ENCODE peak calls at places on chromosomes 11 and 22, in four cellular contexts. One of them, this sample, is unnamed.

GRCh38 chr22:35834080-35834479 is 116.4 kb downstream of the APOL5 start:
- DNase-seq in mesenteric fat pad: no peak
- DNase-seq in stimulated activated CD4-positive, alpha-beta T cell treated with anti-CD3 and anti-CD28 coated beads, TNF-alpha, amount 100 ng/mL, for 4 hours: no peak
- DNase-seq in NCI-H345: no peak
- DNase-seq in this sample: no peak

GRCh38 chr22:50577987-50578775 is at the start of gene CPT1B:
- DNase-seq in mesenteric fat pad: no peak
- DNase-seq in NCI-H345: no peak
- DNase-seq in stimulated activated CD4-positive, alpha-beta T cell treated with anti-CD3 and anti-CD28 coated beads, TNF-alpha, amount 100 ng/mL, for 4 hours: no peak
- DNase-seq in this sample: no peak

GRCh38 chr11:11628651-11629050 is 6.8 kb upstream of the GALNT18 start:
- DNase-seq in mesenteric fat pad: no peak
- DNase-seq in NCI-H345: no peak
- DNase-seq in stimulated activated CD4-positive, alpha-beta T cell treated with anti-CD3 and anti-CD28 coated beads, TNF-alpha, amount 100 ng/mL, for 4 hours: no peak
- DNase-seq in this sample: no peak

GRCh38 chr11:72607101-72607468 is 67.1 kb downstream of the PDE2A start:
- DNase-seq in NCI-H345: no peak
- DNase-seq in stimulated activated CD4-positive, alpha-beta T cell treated with anti-CD3 and anti-CD28 coated beads, TNF-alpha, amount 100 ng/mL, for 4 hours: no peak
- DNase-seq in mesenteric fat pad: no peak
- DNase-seq in this sample: no peak

GRCh38 chr11:69131644-69132300 is 24.0 kb upstream of the SMIM38 start:
- DNase-seq in mesenteric fat pad: peak; percentile 65
- DNase-seq in NCI-H345: peak; percentile 60
- DNase-seq in stimulated activated CD4-positive, alpha-beta T cell treated with anti-CD3 and anti-CD28 coated beads, TNF-alpha, amount 100 ng/mL, for 4 hours: no peak
- DNase-seq in this sample: peak; percentile 68

GRCh38 chr11:92702037-92702436 is 267.4 kb upstream of the MTNR1B start:
- DNase-seq in NCI-H345: no peak
- DNase-seq in stimulated activated CD4-positive, alpha-beta T cell treated with anti-CD3 and anti-CD28 coated beads, TNF-alpha, amount 100 ng/mL, for 4 hours: no peak
- DNase-seq in mesenteric fat pad: no peak
- DNase-seq in this sample: no peak

GRCh38 chr22:24444251-24444650 is 16.9 kb downstream of the ADORA2A start:
- DNase-seq in mesenteric fat pad: no peak
- DNase-seq in NCI-H345: no peak
- DNase-seq in stimulated activated CD4-positive, alpha-beta T cell treated with anti-CD3 and anti-CD28 coated beads, TNF-alpha, amount 100 ng/mL, for 4 hours: no peak
- DNase-seq in this sample: no peak

GRCh38 chr11:23897453-23898289 is 599.2 kb upstream of the LUZP2 start:
- DNase-seq in mesenteric fat pad: no peak
- DNase-seq in NCI-H345: no peak
- DNase-seq in stimulated activated CD4-positive, alpha-beta T cell treated with anti-CD3 and anti-CD28 coated beads, TNF-alpha, amount 100 ng/mL, for 4 hours: no peak
- DNase-seq in this sample: peak; percentile 1

GRCh38 chr11:61497876-61498275 is 10.7 kb upstream of the LRRC10B start:
- DNase-seq in mesenteric fat pad: no peak
- DNase-seq in NCI-H345: no peak
- DNase-seq in stimulated activated CD4-positive, alpha-beta T cell treated with anti-CD3 and anti-CD28 coated beads, TNF-alpha, amount 100 ng/mL, for 4 hours: no peak
- DNase-seq in this sample: no peak

GRCh38 chr22:50621491-50621880 is 6.5 kb downstream of the ARSA start:
- DNase-seq in stimulated activated CD4-positive, alpha-beta T cell treated with anti-CD3 and anti-CD28 coated beads, TNF-alpha, amount 100 ng/mL, for 4 hours: no peak
- DNase-seq in NCI-H345: no peak
- DNase-seq in mesenteric fat pad: no peak
- DNase-seq in this sample: no peak

GRCh38 chr11:56642339-56642738 is at the start of gene OR5AP2:
- DNase-seq in stimulated activated CD4-positive, alpha-beta T cell treated with anti-CD3 and anti-CD28 coated beads, TNF-alpha, amount 100 ng/mL, for 4 hours: no peak
- DNase-seq in mesenteric fat pad: no peak
- DNase-seq in NCI-H345: no peak
- DNase-seq in this sample: no peak

GRCh38 chr11:80748207-80748606 is 1307.4 kb upstream of the TENM4 start:
- DNase-seq in NCI-H345: no peak
- DNase-seq in mesenteric fat pad: no peak
- DNase-seq in stimulated activated CD4-positive, alpha-beta T cell treated with anti-CD3 and anti-CD28 coated beads, TNF-alpha, amount 100 ng/mL, for 4 hours: no peak
- DNase-seq in this sample: no peak

GRCh38 chr11:108368134-108368533 is 99.2 kb downstream of the C11orf65 start:
- DNase-seq in mesenteric fat pad: no peak
- DNase-seq in stimulated activated CD4-positive, alpha-beta T cell treated with anti-CD3 and anti-CD28 coated beads, TNF-alpha, amount 100 ng/mL, for 4 hours: no peak
- DNase-seq in NCI-H345: no peak
- DNase-seq in this sample: no peak

GRCh38 chr22:38212442-38212841 is 10.6 kb downstream of the MAFF start:
- DNase-seq in NCI-H345: no peak
- DNase-seq in mesenteric fat pad: no peak
- DNase-seq in stimulated activated CD4-positive, alpha-beta T cell treated with anti-CD3 and anti-CD28 coated beads, TNF-alpha, amount 100 ng/mL, for 4 hours: no peak
- DNase-seq in this sample: no peak

GRCh38 chr22:42856179-42856864 is 751 bp downstream of the ARFGAP3 start:
- DNase-seq in NCI-H345: no peak
- DNase-seq in mesenteric fat pad: no peak
- DNase-seq in stimulated activated CD4-positive, alpha-beta T cell treated with anti-CD3 and anti-CD28 coated beads, TNF-alpha, amount 100 ng/mL, for 4 hours: peak; percentile 44
- DNase-seq in this sample: no peak

GRCh38 chr22:47392729-47393128 is 630.3 kb downstream of the TBC1D22A start:
- DNase-seq in stimulated activated CD4-positive, alpha-beta T cell treated with anti-CD3 and anti-CD28 coated beads, TNF-alpha, amount 100 ng/mL, for 4 hours: no peak
- DNase-seq in NCI-H345: no peak
- DNase-seq in mesenteric fat pad: no peak
- DNase-seq in this sample: no peak

GRCh38 chr11:16026849-16027248 is 329.5 kb downstream of the SOX6 start:
- DNase-seq in NCI-H345: no peak
- DNase-seq in stimulated activated CD4-positive, alpha-beta T cell treated with anti-CD3 and anti-CD28 coated beads, TNF-alpha, amount 100 ng/mL, for 4 hours: no peak
- DNase-seq in mesenteric fat pad: no peak
- DNase-seq in this sample: no peak

GRCh38 chr11:10352911-10353550 is 48.2 kb downstream of the ADM start:
- DNase-seq in NCI-H345: no peak
- DNase-seq in mesenteric fat pad: no peak
- DNase-seq in stimulated activated CD4-positive, alpha-beta T cell treated with anti-CD3 and anti-CD28 coated beads, TNF-alpha, amount 100 ng/mL, for 4 hours: no peak
- DNase-seq in this sample: no peak

GRCh38 chr11:16779436-16779835 is 41.0 kb downstream of the C11orf58 start:
- DNase-seq in mesenteric fat pad: peak; percentile 85
- DNase-seq in NCI-H345: no peak
- DNase-seq in stimulated activated CD4-positive, alpha-beta T cell treated with anti-CD3 and anti-CD28 coated beads, TNF-alpha, amount 100 ng/mL, for 4 hours: no peak
- DNase-seq in this sample: peak; percentile 12

GRCh38 chr22:48489551-48490512 is 1337.8 kb downstream of the BRD1 start:
- DNase-seq in mesenteric fat pad: peak; percentile 76
- DNase-seq in stimulated activated CD4-positive, alpha-beta T cell treated with anti-CD3 and anti-CD28 coated beads, TNF-alpha, amount 100 ng/mL, for 4 hours: no peak
- DNase-seq in NCI-H345: no peak
- DNase-seq in this sample: no peak

GRCh38 chr22:37634505-37635002 is 4.9 kb upstream of the SH3BP1 start:
- DNase-seq in mesenteric fat pad: no peak
- DNase-seq in stimulated activated CD4-positive, alpha-beta T cell treated with anti-CD3 and anti-CD28 coated beads, TNF-alpha, amount 100 ng/mL, for 4 hours: no peak
- DNase-seq in NCI-H345: no peak
- DNase-seq in this sample: no peak

GRCh38 chr22:41480397-41480735 is 11.4 kb downstream of the ACO2 start:
- DNase-seq in NCI-H345: no peak
- DNase-seq in mesenteric fat pad: no peak
- DNase-seq in stimulated activated CD4-positive, alpha-beta T cell treated with anti-CD3 and anti-CD28 coated beads, TNF-alpha, amount 100 ng/mL, for 4 hours: no peak
- DNase-seq in this sample: no peak

GRCh38 chr11:19323502-19323901 is 82.8 kb upstream of the E2F8 start:
- DNase-seq in mesenteric fat pad: no peak
- DNase-seq in stimulated activated CD4-positive, alpha-beta T cell treated with anti-CD3 and anti-CD28 coated beads, TNF-alpha, amount 100 ng/mL, for 4 hours: no peak
- DNase-seq in NCI-H345: no peak
- DNase-seq in this sample: no peak

GRCh38 chr22:26401726-26402125 is 27.3 kb upstream of the ASPHD2 start:
- DNase-seq in stimulated activated CD4-positive, alpha-beta T cell treated with anti-CD3 and anti-CD28 coated beads, TNF-alpha, amount 100 ng/mL, for 4 hours: no peak
- DNase-seq in mesenteric fat pad: no peak
- DNase-seq in NCI-H345: no peak
- DNase-seq in this sample: no peak

GRCh38 chr11:57638005-57638760 is 11.5 kb downstream of the YPEL4 start:
- DNase-seq in stimulated activated CD4-positive, alpha-beta T cell treated with anti-CD3 and anti-CD28 coated beads, TNF-alpha, amount 100 ng/mL, for 4 hours: no peak
- DNase-seq in mesenteric fat pad: no peak
- DNase-seq in NCI-H345: peak; percentile 84
- DNase-seq in this sample: peak; percentile 99

GRCh38 chr11:82041764-82042163 is 691.9 kb downstream of the FAM181B start:
- DNase-seq in mesenteric fat pad: no peak
- DNase-seq in stimulated activated CD4-positive, alpha-beta T cell treated with anti-CD3 and anti-CD28 coated beads, TNF-alpha, amount 100 ng/mL, for 4 hours: no peak
- DNase-seq in NCI-H345: no peak
- DNase-seq in this sample: no peak

GRCh38 chr11:58963551-58964075 is 24.3 kb downstream of the GLYATL1 start:
- DNase-seq in mesenteric fat pad: no peak
- DNase-seq in NCI-H345: no peak
- DNase-seq in stimulated activated CD4-positive, alpha-beta T cell treated with anti-CD3 and anti-CD28 coated beads, TNF-alpha, amount 100 ng/mL, for 4 hours: no peak
- DNase-seq in this sample: no peak

GRCh38 chr11:17699157-17700114 is 19.9 kb upstream of the MYOD1 start:
- DNase-seq in mesenteric fat pad: no peak
- DNase-seq in stimulated activated CD4-positive, alpha-beta T cell treated with anti-CD3 and anti-CD28 coated beads, TNF-alpha, amount 100 ng/mL, for 4 hours: no peak
- DNase-seq in NCI-H345: no peak
- DNase-seq in this sample: no peak

GRCh38 chr11:79458712-79459111 is 17.9 kb upstream of the TENM4 start:
- DNase-seq in stimulated activated CD4-positive, alpha-beta T cell treated with anti-CD3 and anti-CD28 coated beads, TNF-alpha, amount 100 ng/mL, for 4 hours: no peak
- DNase-seq in mesenteric fat pad: no peak
- DNase-seq in NCI-H345: peak; percentile 41
- DNase-seq in this sample: no peak

GRCh38 chr11:130474637-130475400 is 26.4 kb downstream of the ADAMTS15 start:
- DNase-seq in NCI-H345: no peak
- DNase-seq in stimulated activated CD4-positive, alpha-beta T cell treated with anti-CD3 and anti-CD28 coated beads, TNF-alpha, amount 100 ng/mL, for 4 hours: no peak
- DNase-seq in mesenteric fat pad: no peak
- DNase-seq in this sample: no peak

GRCh38 chr22:21632237-21632895 is at the start of gene CCDC116:
- DNase-seq in NCI-H345: no peak
- DNase-seq in mesenteric fat pad: no peak
- DNase-seq in stimulated activated CD4-positive, alpha-beta T cell treated with anti-CD3 and anti-CD28 coated beads, TNF-alpha, amount 100 ng/mL, for 4 hours: no peak
- DNase-seq in this sample: no peak

GRCh38 chr11:211741-212140 is 4.2 kb downstream of the RIC8A start:
- DNase-seq in mesenteric fat pad: no peak
- DNase-seq in stimulated activated CD4-positive, alpha-beta T cell treated with anti-CD3 and anti-CD28 coated beads, TNF-alpha, amount 100 ng/mL, for 4 hours: no peak
- DNase-seq in NCI-H345: no peak
- DNase-seq in this sample: no peak

GRCh38 chr11:9138612-9139579 is 47.5 kb upstream of the SCUBE2 start:
- DNase-seq in mesenteric fat pad: no peak
- DNase-seq in NCI-H345: peak; percentile 95
- DNase-seq in stimulated activated CD4-positive, alpha-beta T cell treated with anti-CD3 and anti-CD28 coated beads, TNF-alpha, amount 100 ng/mL, for 4 hours: no peak
- DNase-seq in this sample: peak; percentile 82

GRCh38 chr11:57761301-57762234 is at the start of gene CTNND1:
- DNase-seq in mesenteric fat pad: no peak
- DNase-seq in stimulated activated CD4-positive, alpha-beta T cell treated with anti-CD3 and anti-CD28 coated beads, TNF-alpha, amount 100 ng/mL, for 4 hours: no peak
- DNase-seq in NCI-H345: no peak
- DNase-seq in this sample: peak; percentile 99

GRCh38 chr11:2590131-2590950 is 109.5 kb downstream of the KCNQ1OT1 start:
- DNase-seq in NCI-H345: no peak
- DNase-seq in stimulated activated CD4-positive, alpha-beta T cell treated with anti-CD3 and anti-CD28 coated beads, TNF-alpha, amount 100 ng/mL, for 4 hours: no peak
- DNase-seq in mesenteric fat pad: no peak
- DNase-seq in this sample: no peak